ENCODE peak calls at places on chromosomes 13 and 19, in nine cellular contexts. Q, B, U, K, A, L, E, O and J are unnamed samples.

GRCh38 chr13:45362939-45363338 is 22.0 kb upstream of the TPT1 start:
- DNase-seq in A (no peak), Q (peak), U (no peak), L (no peak), O (no peak), K (no peak), B (no peak), E (no peak), J (no peak)

GRCh38 chr13:33264620-33264978 is 21.0 kb downstream of the STARD13 start:
- DNase-seq in O (no peak), U (no peak), L (no peak), E (no peak), A (no peak), Q (no peak), B (peak), K (no peak), J (no peak)

GRCh38 chr13:113275387-113275786 is 21.7 kb upstream of the LAMP1 start:
- DNase-seq in K (peak), B (peak), A (no peak), U (no peak), L (peak), O (peak), E (peak), Q (peak), J (peak)

GRCh38 chr19:6269101-6269886 is 10.5 kb downstream of the MLLT1 start:
- DNase-seq in Q (no peak), U (no peak), E (no peak), K (no peak), L (no peak), B (no peak), A (no peak), O (no peak), J (no peak)

GRCh38 chr13:100158569-100158968 is 69.7 kb downstream of the PCCA start:
- DNase-seq in U (no peak), O (no peak), L (no peak), K (no peak), E (no peak), A (no peak), Q (no peak), B (no peak), J (no peak)

GRCh38 chr13:45167611-45168554 is 33.0 kb downstream of the KCTD4 start:
- DNase-seq in L (no peak), K (peak), E (no peak), Q (no peak), O (peak), B (no peak), A (no peak), U (no peak), J (peak)

GRCh38 chr19:49592486-49593232 is 1.7 kb downstream of the PRR12 start:
- DNase-seq in L (no peak), K (peak), A (no peak), O (no peak), Q (peak), B (no peak), U (no peak), E (no peak), J (peak)

GRCh38 chr13:46551410-46552301 is 1.3 kb upstream of the LRCH1 start:
- DNase-seq in L (peak), A (peak), E (peak), B (peak), U (peak), Q (peak), O (peak), K (peak), J (peak)

GRCh38 chr13:106958690-106959089 is 390.8 kb upstream of the ARGLU1 start:
- DNase-seq in E (no peak), L (no peak), A (no peak), U (no peak), B (no peak), Q (no peak), K (no peak), O (no peak), J (peak)

GRCh38 chr19:13796301-13797057 is 1.2 kb downstream of the ZSWIM4 start:
- DNase-seq in B (peak), E (peak), K (peak), U (peak), L (peak), A (peak), O (peak), Q (peak), J (peak)

DNA sequence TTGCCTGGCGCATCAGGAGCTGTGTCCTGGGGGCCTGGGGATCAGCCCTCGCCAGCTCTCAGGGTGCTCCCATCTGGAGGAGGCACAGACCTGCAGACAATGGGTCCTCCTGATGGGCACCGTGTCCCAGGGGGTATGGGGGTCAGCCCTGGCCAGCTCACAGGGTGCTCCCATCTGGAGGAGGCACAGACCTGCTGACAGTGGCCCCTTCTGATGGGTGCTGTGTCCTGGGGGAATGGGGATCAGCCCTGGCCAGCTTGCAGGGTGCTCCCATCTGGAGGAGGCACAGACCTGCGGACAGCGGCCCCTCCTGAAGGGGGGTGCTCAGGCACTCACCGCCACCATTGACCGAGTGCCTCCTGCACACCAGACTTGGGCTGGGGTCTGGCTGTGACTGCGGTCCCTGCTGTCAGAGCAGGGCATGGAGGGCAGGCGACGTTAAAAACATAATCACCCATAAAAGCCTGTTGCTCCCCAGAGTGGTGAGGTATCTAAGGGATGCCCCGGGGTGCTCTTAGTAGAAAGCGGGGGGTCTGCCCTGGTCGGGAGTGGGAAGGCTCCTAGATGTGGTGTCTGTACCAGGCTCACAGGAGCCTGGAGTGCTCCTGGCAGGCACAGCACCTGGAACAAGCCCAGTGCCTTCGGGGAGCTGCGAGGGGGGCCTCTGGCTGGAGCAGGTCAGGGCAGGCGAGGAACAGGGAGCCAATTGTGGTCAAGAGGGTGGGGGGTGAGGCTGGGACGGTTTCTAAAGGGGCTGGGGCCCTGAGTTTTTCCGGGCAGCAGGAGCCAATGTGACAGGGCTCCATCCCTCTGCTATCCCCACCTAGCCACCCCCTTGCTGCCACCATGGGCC is 120.5 kb downstream of the URI1 start:
- DNase-seq in Q (no peak), L (no peak), E (no peak), O (no peak), B (peak), A (no peak), U (no peak), K (no peak), J (no peak)
- H3K27ac ChIP-seq in Q (no peak), L (no peak), E (no peak), O (no peak), B (no peak), A (no peak), U (no peak), K (no peak), J (no peak)

GRCh38 chr19:3782903-3783302 is 3.3 kb downstream of the MATK start:
- DNase-seq in E (no peak), U (no peak), Q (no peak), L (no peak), K (no peak), O (no peak), A (no peak), B (no peak), J (no peak)

GRCh38 chr19:3785464-3785937 is 680 bp downstream of the MATK start:
- DNase-seq in O (no peak), B (no peak), E (no peak), A (peak), L (no peak), Q (no peak), K (no peak), U (no peak), J (no peak)

GRCh38 chr19:3782330-3782729 is 3.9 kb downstream of the MATK start:
- DNase-seq in K (no peak), A (no peak), U (no peak), Q (no peak), B (no peak), O (no peak), L (no peak), E (no peak), J (no peak)

GRCh38 chr19:3784607-3785463 is 1.3 kb downstream of the MATK start:
- DNase-seq in L (no peak), E (no peak), U (no peak), Q (no peak), B (no peak), K (no peak), O (no peak), A (no peak), J (no peak)

GRCh38 chr19:3783660-3784584 is 2.3 kb downstream of the MATK start:
- DNase-seq in E (no peak), K (no peak), B (no peak), U (no peak), Q (no peak), A (no peak), O (no peak), L (no peak), J (no peak)
- H3K4me3 ChIP-seq in E (no peak), K (no peak), B (no peak), U (no peak), Q (no peak), A (no peak), O (no peak), L (no peak), J (no peak)

DNA sequence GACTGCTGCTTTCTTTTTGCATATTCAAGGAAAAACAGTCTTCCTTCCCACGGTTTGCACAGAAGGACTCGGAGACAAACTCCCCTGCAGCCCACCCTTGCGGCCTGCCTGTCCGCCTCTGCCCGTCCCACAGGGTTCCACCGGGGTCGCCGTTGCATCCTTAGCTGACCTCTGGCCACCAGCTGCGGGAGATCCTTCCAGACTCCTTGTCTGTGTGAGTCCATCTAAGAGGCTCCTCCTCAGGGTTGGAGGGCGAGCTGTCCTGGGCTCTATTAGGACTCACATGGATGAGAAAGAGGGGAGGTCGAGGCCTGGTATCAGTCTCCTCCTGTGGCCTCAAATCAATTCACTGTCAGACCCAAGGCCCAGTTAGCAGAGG is 39.2 kb downstream of the KLF2 start:
- DNase-seq in U (no peak), A (no peak), B (no peak), K (no peak), Q (no peak), O (no peak), L (no peak), E (no peak), J (peak)
- H3K27ac ChIP-seq in U (no peak), A (no peak), B (no peak), K (peak), Q (peak), O (no peak), L (peak), E (no peak), J (no peak)

GRCh38 chr13:76884571-76885202 is 1.5 kb downstream of the KCTD12 start:
- DNase-seq in A (no peak), U (no peak), L (no peak), E (peak), O (peak), K (peak), Q (no peak), B (peak), J (peak)

GRCh38 chr13:76886292-76887061 is at the start of gene KCTD12:
- DNase-seq in O (peak), A (peak), Q (peak), U (peak), B (peak), E (peak), K (peak), L (peak), J (peak)

GRCh38 chr13:76887070-76887563 is 912 bp upstream of the KCTD12 start:
- DNase-seq in E (peak), L (no peak), Q (no peak), B (peak), K (peak), A (no peak), O (peak), U (peak), J (peak)

GRCh38 chr13:76885203-76886004 is 801 bp downstream of the KCTD12 start:
- DNase-seq in B (peak), A (peak), O (peak), E (peak), Q (peak), L (peak), K (peak), U (peak), J (peak)

DNA sequence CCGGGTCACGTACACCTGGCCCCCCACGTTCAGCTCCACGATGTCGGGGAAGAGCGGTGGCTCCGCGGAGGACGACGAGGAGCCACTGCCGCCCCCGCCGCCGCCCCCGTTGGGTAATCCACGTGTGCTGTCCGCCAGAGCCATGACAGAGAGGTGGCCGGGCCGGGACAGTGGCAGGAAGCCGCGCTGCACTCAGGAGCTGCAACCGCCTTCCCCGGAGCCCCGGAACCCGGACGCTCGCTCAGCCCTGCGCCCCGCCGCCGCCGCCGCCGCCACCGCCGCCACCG is 257 bp downstream of the KCTD12 start:
- DNase-seq in E (no peak), A (no peak), Q (no peak), O (no peak), K (no peak), B (no peak), U (no peak), L (peak), J (no peak)
- H3K4me3 ChIP-seq in E (peak), A (peak), Q (peak), O (peak), K (peak), B (peak), U (peak), L (peak), J (peak)

GRCh38 chr13:98892821-98893220 is 85.0 kb downstream of the DOCK9 start:
- DNase-seq in Q (no peak), U (no peak), K (no peak), O (no peak), B (no peak), A (no peak), L (no peak), E (no peak), J (no peak)
- H3K27ac ChIP-seq in Q (no peak), U (no peak), K (no peak), O (no peak), B (no peak), A (no peak), L (no peak), E (no peak), J (peak)

GRCh38 chr19:48508729-48509310 is 2.8 kb downstream of the LMTK3 start:
- DNase-seq in U (no peak), B (no peak), A (no peak), O (no peak), E (no peak), L (no peak), K (no peak), Q (no peak), J (no peak)

GRCh38 chr19:48511800-48512503 is at the start of gene LMTK3:
- DNase-seq in L (no peak), B (no peak), Q (peak), A (peak), U (no peak), O (peak), K (peak), E (peak), J (no peak)

GRCh38 chr19:48511321-48511731 is 309 bp downstream of the LMTK3 start:
- DNase-seq in B (no peak), K (no peak), O (no peak), U (no peak), L (no peak), E (no peak), Q (no peak), A (no peak), J (no peak)

GRCh38 chr19:48509467-48510194 is 2.0 kb downstream of the LMTK3 start:
- DNase-seq in B (no peak), A (peak), L (no peak), K (no peak), O (no peak), U (no peak), E (no peak), Q (no peak), J (no peak)

DNA sequence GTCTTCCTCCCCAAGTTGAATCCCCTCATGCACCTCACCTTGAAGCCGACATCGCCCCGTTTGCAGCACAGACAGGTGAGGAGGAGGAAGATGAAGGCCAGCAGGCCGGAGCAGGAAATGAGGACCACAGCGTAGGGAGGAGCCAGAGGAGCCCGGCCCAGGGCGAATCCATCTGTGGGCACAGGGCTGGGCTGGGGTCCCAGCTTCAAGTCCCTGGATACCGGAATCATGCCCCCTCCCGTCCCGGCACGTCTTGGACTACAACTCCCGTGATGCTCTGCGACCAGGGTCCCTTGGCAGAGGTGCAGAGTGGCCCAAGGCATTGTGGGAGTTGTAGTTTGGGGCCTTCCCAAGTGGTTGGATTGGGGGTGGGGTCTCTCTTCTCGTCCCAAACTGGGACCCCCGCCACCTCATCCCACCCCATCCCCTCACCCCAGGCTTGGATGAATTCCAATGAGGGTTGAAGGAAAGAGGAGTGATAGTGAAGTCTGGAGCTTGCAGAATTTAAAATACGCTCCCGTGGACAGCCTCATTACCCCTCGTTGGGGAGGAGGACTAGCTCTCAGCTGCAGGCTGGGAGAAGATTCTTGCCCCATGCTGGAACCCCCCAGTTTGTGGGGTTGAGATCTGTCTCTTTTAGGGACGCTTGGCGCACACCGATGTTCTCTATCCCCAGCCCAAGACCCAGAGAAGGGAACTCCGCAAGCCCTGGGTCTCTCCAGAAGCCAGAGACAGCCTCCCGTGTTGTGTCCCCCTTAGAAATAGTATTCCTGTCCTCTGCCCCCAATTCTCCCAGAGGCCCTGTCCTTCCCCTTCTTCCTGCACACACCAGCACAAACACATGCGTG is 990 bp downstream of the LMTK3 start:
- DNase-seq in O (peak), L (peak), B (peak), K (peak), Q (peak), U (peak), A (peak), E (peak), J (peak)
- H3K4me3 ChIP-seq in O (peak), L (peak), B (no peak), K (peak), Q (peak), U (no peak), A (peak), E (no peak), J (peak)